ENCODE peak calls at places on chromosomes 7 and 10, in seven cellular contexts. G is HTR-8/SVneo; C is upper lobe of right lung; N is PC-9; F is AG09309; X is T1000; K is activated T-cell treated with anti-CD3 and anti-CD28 coated beads, Interleukin-2, amount 50 U/mL, for 72 hours. H is an unnamed sample.

GRCh38 chr7:142375710-142376313 is 118.0 kb upstream of the PRSS58 start:
- DNase-seq in N (peak), C (no peak), K (peak), G (no peak), X (no peak), F (no peak), H (peak)

GRCh38 chr10:17472481-17473227 is 18.3 kb upstream of the ST8SIA6 start:
- DNase-seq in G (no peak), X (no peak), C (no peak), K (no peak), F (no peak), N (no peak), H (no peak)

GRCh38 chr10:91088300-91089140 is 131.9 kb upstream of the PCGF5 start:
- DNase-seq in X (no peak), K (no peak), F (no peak), C (no peak), G (peak), N (no peak), H (no peak)

GRCh38 chr7:142301923-142302550 is 44.2 kb upstream of the PRSS58 start:
- DNase-seq in G (no peak), K (no peak), C (no peak), F (no peak), N (no peak), X (no peak), H (no peak)

GRCh38 chr7:116653646-116654045 is 18.4 kb upstream of the MET start:
- DNase-seq in X (no peak), G (no peak), F (no peak), K (no peak), C (no peak), N (no peak), H (no peak)

GRCh38 chr7:4692055-4692454 is 10.0 kb downstream of the FOXK1 start:
- DNase-seq in F (no peak), N (no peak), C (no peak), G (no peak), X (no peak), K (no peak), H (no peak)

GRCh38 chr10:46787321-46787615 is 124.0 kb upstream of the PTPN20 start:
- DNase-seq in F (no peak), X (no peak), N (peak), G (no peak), K (peak), C (no peak), H (peak)

GRCh38 chr7:95596183-95597135 is at the start of gene PDK4:
- DNase-seq in F (no peak), K (no peak), G (peak), C (peak), X (peak), N (peak), H (peak)

GRCh38 chr10:124069341-124069740 is 24.1 kb downstream of the CHST15 start:
- DNase-seq in F (no peak), X (no peak), C (no peak), G (no peak), K (no peak), N (no peak), H (no peak)

GRCh38 chr10:55024718-55025117 is 223.7 kb upstream of the PCDH15 start:
- DNase-seq in K (no peak), N (no peak), C (no peak), F (no peak), G (no peak), X (no peak), H (no peak)

GRCh38 chr10:86231796-86232560 is 134.6 kb downstream of the GRID1 start:
- DNase-seq in F (no peak), X (no peak), G (no peak), K (no peak), C (no peak), N (no peak), H (no peak)

GRCh38 chr10:62635127-62635526 is 169.4 kb upstream of the ADO start:
- DNase-seq in F (no peak), C (no peak), N (no peak), G (no peak), K (no peak), X (no peak), H (no peak)

GRCh38 chr10:651700-652099 is 37.8 kb downstream of the DIP2C start:
- DNase-seq in F (no peak), X (no peak), C (no peak), K (no peak), G (no peak), N (no peak), H (no peak)

GRCh38 chr10:48572414-48572813 is 32.5 kb downstream of the ARHGAP22 start:
- DNase-seq in N (no peak), X (no peak), K (no peak), C (no peak), G (no peak), F (peak), H (peak)

GRCh38 chr7:73817121-73817520 is 13.7 kb upstream of the CLDN4 start:
- DNase-seq in F (no peak), N (no peak), G (no peak), X (no peak), C (no peak), K (no peak), H (no peak)

GRCh38 chr10:75926763-75927162 is 495.3 kb downstream of the LRMDA start:
- DNase-seq in F (no peak), C (no peak), N (peak), X (no peak), G (no peak), K (peak), H (no peak)

GRCh38 chr10:112404612-112405011 is 30.7 kb downstream of the ACSL5 start:
- DNase-seq in C (no peak), N (peak), K (no peak), F (no peak), X (no peak), G (no peak), H (no peak)

GRCh38 chr10:53256623-53257022 is 484.0 kb upstream of the MBL2 start:
- DNase-seq in F (no peak), X (no peak), N (peak), C (no peak), G (no peak), K (no peak), H (no peak)

GRCh38 chr7:128235469-128235868 is 5.6 kb upstream of the LEP start:
- DNase-seq in N (no peak), C (no peak), K (no peak), X (no peak), G (no peak), F (no peak), H (no peak)

GRCh38 chr10:26944261-26944882 is 83.6 kb upstream of the ABI1 start:
- DNase-seq in F (no peak), N (no peak), G (no peak), C (no peak), K (no peak), X (no peak), H (no peak)

GRCh38 chr10:101453791-101454718 is 100.1 kb downstream of the BTRC start:
- DNase-seq in F (peak), N (no peak), X (no peak), G (no peak), C (no peak), K (no peak), H (no peak)

GRCh38 chr7:128826512-128826911 is 3.7 kb upstream of the FLNC start:
- DNase-seq in G (no peak), F (no peak), C (no peak), X (no peak), K (no peak), N (no peak), H (no peak)

GRCh38 chr10:86229811-86230409 is 136.7 kb downstream of the GRID1 start:
- DNase-seq in G (no peak), X (no peak), K (no peak), C (no peak), F (no peak), N (no peak), H (no peak)

GRCh38 chr10:12489357-12489756 is 140.0 kb downstream of the CAMK1D start:
- DNase-seq in N (no peak), G (no peak), K (no peak), F (no peak), C (no peak), X (no peak), H (no peak)

GRCh38 chr10:132185601-132186487 is 904 bp upstream of the DPYSL4 start:
- DNase-seq in F (no peak), N (no peak), X (no peak), G (no peak), K (peak), C (no peak), H (no peak)

GRCh38 chr10:76329891-76330575 is 898.6 kb downstream of the LRMDA start:
- DNase-seq in C (no peak), F (no peak), K (no peak), N (peak), X (no peak), G (no peak), H (no peak)

GRCh38 chr10:17665742-17666141 is 21.8 kb downstream of the STAM start:
- DNase-seq in X (peak), C (no peak), F (peak), K (no peak), G (peak), N (no peak), H (peak)

GRCh38 chr10:35563266-35563891 is 41.8 kb upstream of the GJD4 start:
- DNase-seq in X (no peak), N (peak), F (no peak), C (peak), K (peak), G (peak), H (peak)

GRCh38 chr7:140506788-140507464 is 27.6 kb upstream of the MKRN1 start:
- DNase-seq in N (peak), K (no peak), F (peak), X (no peak), G (peak), C (no peak), H (peak)

GRCh38 chr10:93437946-93438795 is 44.0 kb downstream of the MYOF start:
- DNase-seq in N (peak), F (no peak), C (no peak), K (no peak), G (no peak), X (no peak), H (no peak)

GRCh38 chr7:134954197-134955082 is 31.9 kb upstream of the AGBL3 start:
- DNase-seq in N (no peak), G (peak), X (no peak), K (no peak), C (no peak), F (no peak), H (peak)

GRCh38 chr7:151992375-151992774 is 33.1 kb upstream of the GALNT11 start:
- DNase-seq in X (no peak), N (peak), G (no peak), F (no peak), C (peak), K (peak), H (no peak)

GRCh38 chr10:44958196-44958896 is 1.3 kb upstream of the RASSF4 start:
- DNase-seq in F (no peak), X (no peak), C (no peak), G (no peak), N (no peak), K (no peak), H (no peak)

GRCh38 chr7:33979807-33980355 is 74.5 kb downstream of the BMPER start:
- DNase-seq in N (no peak), F (peak), C (no peak), G (peak), X (peak), K (no peak), H (no peak)

GRCh38 chr10:14839305-14839695 is 1.2 kb downstream of the HSPA14 start:
- DNase-seq in C (no peak), G (no peak), K (no peak), X (peak), F (no peak), N (no peak), H (no peak)

GRCh38 chr10:87706731-87707130 is 47.1 kb downstream of the PAPSS2 start:
- DNase-seq in K (no peak), X (peak), F (no peak), C (no peak), G (no peak), N (no peak), H (no peak)

GRCh38 chr7:43649755-43650274 is 66.9 kb downstream of the STK17A start:
- DNase-seq in X (no peak), C (no peak), F (no peak), K (peak), N (peak), G (no peak), H (no peak)

GRCh38 chr7:959271-959670 is 4.8 kb upstream of the ADAP1 start:
- DNase-seq in F (no peak), N (no peak), K (no peak), X (no peak), G (no peak), C (peak), H (no peak)

GRCh38 chr7:127332884-127333283 is 59.6 kb downstream of the ZNF800 start:
- DNase-seq in X (no peak), G (no peak), C (no peak), K (no peak), F (no peak), N (no peak), H (no peak)

GRCh38 chr10:4384254-4384653 is 441.8 kb upstream of the AKR1E2 start:
- DNase-seq in K (no peak), X (no peak), F (no peak), N (no peak), C (no peak), G (peak), H (peak)